ENCODE peak calls at places on chromosomes 11 and 22, in four cellular contexts. M is NCI-H187 treated with DMSO at 0.1 percent for 48 hours, R is sigmoid colon, X is mammary epithelial cell. G is an unnamed sample.

GRCh38 chr11:35464308-35464707 is 45.0 kb upstream of the SLC1A2 start:
- DNase-seq in R (no peak), M (no peak), X (peak), G (no peak)

GRCh38 chr22:26417406-26417805 is 11.7 kb upstream of the ASPHD2 start:
- DNase-seq in R (no peak), M (no peak), X (peak), G (no peak)

GRCh38 chr11:65425105-65425970 is 2.7 kb downstream of the NEAT1 start:
- DNase-seq in M (no peak), R (peak), X (peak), G (peak)

GRCh38 chr11:83725718-83726117 is 439.6 kb upstream of the CCDC90B start:
- DNase-seq in R (no peak), X (no peak), M (no peak), G (no peak)

GRCh38 chr11:17812286-17813187 is 78.0 kb downstream of the KCNC1 start:
- DNase-seq in M (no peak), X (no peak), R (no peak), G (no peak)

GRCh38 chr22:50084570-50084969 is 656 bp downstream of the MLC1 start:
- DNase-seq in R (no peak), X (no peak), M (no peak), G (no peak)

GRCh38 chr22:22811016-22812009 is 76.3 kb upstream of the IGLL5 start:
- DNase-seq in R (no peak), M (no peak), X (no peak), G (no peak)

GRCh38 chr11:46345131-46345597 is 2.1 kb upstream of the DGKZ start:
- DNase-seq in M (peak), X (peak), R (no peak), G (no peak)

GRCh38 chr11:46298699-46299424 is 21.4 kb downstream of the CREB3L1 start:
- DNase-seq in M (no peak), X (peak), R (no peak), G (no peak)

GRCh38 chr11:56852131-56852530 is 103.6 kb upstream of the OR9G4 start:
- DNase-seq in R (no peak), M (no peak), X (peak), G (no peak)

GRCh38 chr22:17381237-17381913 is 12.1 kb downstream of the CECR2 start:
- DNase-seq in M (no peak), R (no peak), X (no peak), G (no peak)

GRCh38 chr11:122984186-122985011 is 2.8 kb upstream of the BSX start:
- DNase-seq in M (no peak), R (peak), X (peak), G (no peak)

GRCh38 chr11:110587972-110588371 is 124.3 kb downstream of the ARHGAP20 start:
- DNase-seq in M (no peak), X (no peak), R (no peak), G (no peak)

GRCh38 chr11:65891180-65892136 is 985 bp downstream of the CCDC85B start:
- DNase-seq in M (no peak), R (peak), X (no peak), G (no peak)

G was measured in T-helper 22 cell.